ENCODE peak calls at places on chromosome 11, in five cellular contexts. G is right cardiac atrium; M is thyroid gland; F is CD8-positive, alpha-beta T cell; Q is neuronal stem cell. J is an unnamed sample. For H3K4me1, the result is how much of the 10 kb centered on the place peaks cover.

GRCh38 chr11:128929991-128930390 is 12.7 kb downstream of the TP53AIP1 start:
- DNase-seq in F (no peak), G (no peak), Q (no peak), M (no peak), J (peak)

GRCh38 chr11:95067828-95068244 is 1.1 kb downstream of the SRSF8 start:
- DNase-seq in F (peak), G (no peak), Q (no peak), M (no peak), J (no peak)

GRCh38 chr11:79249341-79249993 is 191.4 kb downstream of the TENM4 start:
- DNase-seq in Q (no peak), G (no peak), M (no peak), F (no peak), J (no peak)

GRCh38 chr11:9834281-9834680 is 170.4 kb downstream of the SWAP70 start:
- DNase-seq in Q (no peak), F (no peak), G (no peak), M (no peak), J (no peak)

GRCh38 chr11:20488352-20488751 is 100.8 kb downstream of the PRMT3 start:
- DNase-seq in G (no peak), M (no peak), F (no peak), Q (no peak), J (no peak)

GRCh38 chr11:20208622-20209090 is 48.4 kb upstream of the DBX1 start:
- DNase-seq in Q (peak), M (no peak), F (no peak), G (no peak), J (no peak)

GRCh38 chr11:46106530-46107407 is 14.5 kb downstream of the PHF21A start:
- DNase-seq in Q (no peak), G (no peak), M (no peak), F (no peak), J (no peak)

GRCh38 chr11:78083036-78083435 is 3.4 kb upstream of the NDUFC2 start:
- DNase-seq in F (no peak), Q (no peak), M (peak), G (no peak), J (no peak)

GRCh38 chr11:31479073-31479472 is 30.3 kb downstream of the IMMP1L start:
- DNase-seq in M (no peak), F (no peak), Q (no peak), G (no peak), J (no peak)

GRCh38 chr11:17468094-17468493 is 8.6 kb downstream of the ABCC8 start:
- DNase-seq in F (no peak), G (no peak), M (peak), Q (no peak), J (no peak)

GRCh38 chr11:126512741-126513715 is 157.5 kb downstream of the ST3GAL4 start:
- DNase-seq in M (no peak), F (no peak), Q (no peak), G (no peak), J (no peak)

GRCh38 chr11:103633037-103633788 is 403.2 kb upstream of the DDI1 start:
- DNase-seq in F (no peak), Q (peak), M (no peak), G (no peak), J (no peak)

GRCh38 chr11:133693110-133693509 is 152.2 kb downstream of the SPATA19 start:
- DNase-seq in M (no peak), G (no peak), Q (no peak), F (no peak), J (no peak)

GRCh38 chr11:66855574-66856495 is 1.0 kb upstream of the LRFN4 start:
- DNase-seq in Q (peak), G (peak), F (peak), M (peak), J (peak)

GRCh38 chr11:33735426-33736147 is 636 bp downstream of the CD59 start:
- DNase-seq in Q (peak), G (peak), F (peak), M (peak), J (peak)

GRCh38 chr11:95884364-95884763 is 39.5 kb downstream of the MTMR2 start:
- DNase-seq in F (no peak), Q (no peak), G (no peak), M (no peak), J (no peak)

GRCh38 chr11:10455637-10456487 is 798 bp downstream of the AMPD3 start:
- DNase-seq in M (peak), F (peak), G (peak), Q (peak), J (peak)

GRCh38 chr11:95456704-95457491 is 225.9 kb upstream of the SESN3 start:
- DNase-seq in Q (no peak), M (no peak), F (no peak), G (peak), J (no peak)

GRCh38 chr11:266676-267439 is 11.3 kb upstream of the NLRP6 start:
- DNase-seq in M (no peak), F (no peak), Q (no peak), G (peak), J (peak)

GRCh38 chr11:45599161-45599943 is 66.1 kb downstream of the CHST1 start:
- DNase-seq in F (no peak), G (no peak), M (no peak), Q (no peak), J (no peak)

GRCh38 chr11:432501-433100 is 9.2 kb downstream of the ANO9 start:
- DNase-seq in Q (no peak), M (no peak), G (peak), F (no peak), J (no peak)

GRCh38 chr11:94400839-94401772 is at the start of gene GPR83:
- DNase-seq in G (peak), Q (peak), F (no peak), M (peak), J (no peak)

GRCh38 chr11:70205766-70206165 is 2.7 kb downstream of the FADD start:
- DNase-seq in M (no peak), Q (no peak), G (no peak), F (no peak), J (no peak)

GRCh38 chr11:62726156-62727006 is 876 bp downstream of the HNRNPUL2 start:
- DNase-seq in G (peak), M (peak), Q (no peak), F (peak), J (no peak)

GRCh38 chr11:62725686-62726085 is 1.6 kb downstream of the HNRNPUL2 start:
- DNase-seq in M (no peak), F (no peak), G (no peak), Q (no peak), J (no peak)

GRCh38 chr11:62721994-62722393 is 5.3 kb downstream of the HNRNPUL2 start:
- DNase-seq in G (no peak), F (no peak), Q (no peak), M (no peak), J (no peak)

GRCh38 chr11:62727007-62727832 is at the start of gene HNRNPUL2:
- DNase-seq in M (peak), F (peak), G (peak), Q (peak), J (peak)

DNA sequence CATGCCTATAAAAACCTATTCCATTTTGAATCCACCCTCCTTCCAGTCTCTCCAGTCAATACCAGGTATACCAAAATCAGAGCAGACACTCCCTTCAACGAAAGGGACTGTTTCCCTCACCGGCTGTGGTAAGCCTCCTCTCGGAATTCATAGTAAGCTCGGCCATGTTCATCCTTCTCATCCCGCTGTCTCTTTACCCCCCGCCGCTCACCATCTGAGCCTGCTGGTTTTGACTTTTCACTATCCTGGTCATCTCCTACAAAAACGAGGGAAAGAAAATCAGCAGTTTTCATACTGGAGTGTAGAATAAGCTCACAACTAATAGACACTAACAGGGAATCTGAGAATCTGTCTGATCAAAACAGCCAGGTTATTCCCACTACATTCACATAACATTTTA is 3.1 kb downstream of the HNRNPUL2 start:
- DNase-seq in M (no peak), Q (no peak), G (no peak), F (no peak), J (no peak)
- H3K4me1 ChIP-seq in M (under half), Q (under half), G (under half), F (under half), J (under half)

DNA sequence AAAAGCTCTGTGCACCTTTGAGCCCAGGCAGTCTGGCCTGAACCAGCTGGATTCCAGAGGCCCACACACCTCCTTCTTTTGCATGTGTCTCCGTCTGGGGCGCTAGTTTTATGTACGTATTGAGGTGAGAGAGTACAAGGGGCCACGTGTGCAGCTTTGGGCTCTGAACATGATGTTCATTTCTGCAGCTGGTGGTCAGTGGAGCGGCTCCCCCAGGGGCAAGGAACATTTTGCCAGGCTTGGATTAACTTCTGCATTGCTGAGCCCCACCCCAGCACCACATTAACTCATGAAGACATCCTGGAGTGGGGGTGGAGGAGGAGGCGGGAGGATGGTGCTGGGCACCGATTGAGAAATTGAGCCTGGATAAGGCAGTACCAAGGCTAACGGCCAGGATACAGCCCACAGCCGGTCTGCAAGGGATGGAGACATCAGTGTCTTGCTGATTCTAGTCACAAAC is 13.8 kb downstream of the USP2 start:
- DNase-seq in G (no peak), Q (no peak), M (no peak), F (no peak), J (peak)
- H3K4me1 ChIP-seq in G (under half), Q (under half), M (half or more), F (under half), J (under half)

DNA sequence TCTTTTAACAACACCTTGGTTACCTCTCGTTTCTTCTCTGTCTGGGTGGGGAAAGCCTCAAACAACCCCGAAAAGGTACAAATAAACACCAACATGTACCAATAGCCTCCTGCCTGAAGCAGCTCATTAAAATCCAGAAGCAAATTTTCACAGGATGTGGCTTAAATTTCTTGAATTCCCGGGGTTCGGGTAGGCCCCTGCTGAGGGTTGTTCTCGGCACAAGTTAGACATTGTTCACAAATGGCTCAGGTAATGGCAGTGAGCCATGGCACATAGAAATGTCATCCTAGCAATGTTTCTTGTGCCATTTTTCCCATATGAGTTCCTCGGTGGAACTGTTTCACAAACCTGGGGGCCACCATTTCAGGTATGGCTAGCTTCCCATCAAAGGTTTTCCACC is 19.7 kb upstream of the GLYATL1 start:
- DNase-seq in G (no peak), M (no peak), Q (no peak), F (no peak), J (no peak)
- H3K4me1 ChIP-seq in G (under half), M (under half), Q (under half), F (under half), J (under half)

DNA sequence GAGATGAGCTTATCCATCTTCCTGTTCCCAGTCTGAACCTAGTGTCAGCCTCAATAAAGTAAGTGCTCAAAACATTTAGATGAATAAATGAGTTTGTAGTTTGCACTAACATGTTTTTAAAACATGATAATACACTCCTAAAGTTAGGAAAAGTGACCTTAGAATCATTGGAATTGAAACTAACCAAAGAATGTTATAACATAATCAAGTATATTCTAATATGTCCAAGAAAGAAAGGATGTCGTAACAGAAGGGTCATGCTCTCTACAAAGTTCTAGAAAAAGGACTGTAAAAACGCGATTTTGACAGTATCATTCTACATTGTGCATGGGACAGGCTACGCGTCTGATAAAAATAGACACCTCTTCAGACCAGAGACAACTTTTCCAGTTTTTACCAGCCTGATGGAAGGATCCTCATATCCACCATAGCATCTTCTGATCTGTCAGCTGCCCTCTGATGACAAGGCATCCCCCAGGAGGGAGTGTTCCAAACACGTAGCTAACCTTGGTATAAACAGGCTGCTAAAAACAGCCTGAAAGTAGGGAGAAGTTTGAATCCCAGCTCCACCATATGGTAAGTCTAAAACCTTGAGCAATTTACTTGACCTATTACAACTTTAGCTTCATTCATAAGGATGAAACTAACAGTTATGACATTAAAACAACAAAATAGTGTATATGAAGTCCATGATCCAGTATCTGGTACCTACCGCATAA is 30.2 kb downstream of the CLMP start:
- DNase-seq in G (no peak), M (no peak), Q (no peak), F (no peak), J (no peak)
- H3K4me1 ChIP-seq in G (under half), M (under half), Q (under half), F (under half), J (under half)

DNA sequence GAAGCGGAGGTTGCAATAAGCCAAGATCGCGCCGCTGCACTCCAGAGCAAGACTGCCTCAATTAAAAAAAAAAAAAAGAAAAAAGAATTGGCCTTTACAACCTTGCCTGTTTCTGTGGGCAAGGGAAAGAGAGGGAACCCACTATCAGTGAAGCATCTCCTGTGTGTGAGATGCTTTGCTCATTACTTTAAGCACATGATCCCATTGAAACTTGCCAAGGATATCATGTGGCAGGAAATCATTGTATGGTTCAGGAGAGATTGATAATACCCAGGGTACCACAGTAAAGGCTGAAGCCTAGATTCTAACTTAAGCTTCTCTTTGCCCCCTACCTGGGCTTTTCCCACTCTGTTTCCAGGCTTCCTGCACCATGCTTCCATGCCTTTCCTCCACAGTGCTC is 3.6 kb downstream of the LDLRAD3 start:
- DNase-seq in G (no peak), Q (no peak), F (no peak), M (no peak), J (no peak)
- H3K4me1 ChIP-seq in G (under half), Q (under half), F (under half), M (under half), J (under half)

GRCh38 chr11:36057372-36058045 is 113.6 kb downstream of the LDLRAD3 start:
- DNase-seq in G (peak), F (no peak), M (peak), Q (no peak), J (peak)

GRCh38 chr11:36060926-36061325 is 117.1 kb downstream of the LDLRAD3 start:
- DNase-seq in G (no peak), F (no peak), M (no peak), Q (no peak), J (peak)

GRCh38 chr11:36056160-36056751 is 112.4 kb downstream of the LDLRAD3 start:
- DNase-seq in F (no peak), G (no peak), M (no peak), Q (no peak), J (no peak)

GRCh38 chr11:36062796-36063380 is 119.0 kb downstream of the LDLRAD3 start:
- DNase-seq in F (no peak), M (no peak), G (no peak), Q (no peak), J (no peak)

DNA sequence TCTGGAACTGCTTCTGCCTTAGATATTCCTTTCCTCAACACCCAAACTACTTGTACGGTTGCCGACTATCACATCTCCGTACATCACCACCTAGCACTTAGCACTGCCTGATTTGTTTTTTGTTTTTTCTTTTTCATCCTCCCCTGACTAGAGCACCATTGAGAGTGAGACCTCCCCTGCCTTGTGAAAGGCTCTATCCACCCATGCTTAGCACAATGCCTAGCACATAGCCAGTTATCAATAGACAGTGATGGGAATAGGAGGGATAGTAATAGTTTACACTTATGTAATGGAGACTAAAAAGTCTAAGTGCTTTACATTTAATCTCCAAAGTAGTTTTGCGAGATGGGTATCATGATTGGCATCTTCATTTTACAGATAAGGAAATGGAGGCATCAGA is 115.8 kb downstream of the LDLRAD3 start:
- DNase-seq in Q (no peak), M (no peak), G (no peak), F (no peak), J (no peak)
- H3K4me1 ChIP-seq in Q (under half), M (under half), G (under half), F (under half), J (under half)

GRCh38 chr11:130582176-130582575 is 133.7 kb downstream of the ADAMTS15 start:
- DNase-seq in M (no peak), Q (no peak), F (no peak), G (no peak), J (no peak)
- H3K4me1 ChIP-seq in M (under half), Q (under half), F (under half), G (under half), J (under half)

DNA sequence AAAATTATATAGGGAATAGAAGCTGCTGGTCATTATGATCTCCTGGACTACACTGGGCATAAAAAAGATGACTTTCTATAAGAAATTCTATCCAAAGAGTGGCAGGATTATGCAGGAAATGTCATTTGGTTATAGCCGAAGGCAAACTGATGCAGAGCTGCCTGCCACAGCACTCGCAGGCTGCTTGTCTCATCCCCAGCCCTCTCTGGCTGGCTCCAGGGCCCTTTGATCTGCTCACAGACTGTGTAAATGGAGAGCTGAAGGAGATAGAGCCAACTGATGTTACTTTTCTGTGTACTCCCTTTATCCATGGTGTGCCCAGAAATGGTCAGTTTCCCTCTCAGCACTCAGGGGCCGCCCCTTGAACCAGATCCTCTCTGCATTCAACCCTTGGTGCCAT is 27.6 kb downstream of the TEAD1 start:
- DNase-seq in Q (no peak), F (no peak), G (no peak), M (no peak), J (no peak)
- H3K4me1 ChIP-seq in Q (under half), F (under half), G (under half), M (half or more), J (under half)

GRCh38 chr11:65421204-65422103 is 1.1 kb upstream of the NEAT1 start:
- DNase-seq in F (peak), M (peak), G (peak), Q (no peak), J (peak)

GRCh38 chr11:65424200-65425104 is 1.9 kb downstream of the NEAT1 start:
- DNase-seq in G (peak), M (peak), Q (no peak), F (peak), J (peak)

GRCh38 chr11:65422104-65422632 is 430 bp upstream of the NEAT1 start:
- DNase-seq in G (peak), M (peak), F (peak), Q (peak), J (peak)

GRCh38 chr11:65423516-65424199 is 1.1 kb downstream of the NEAT1 start:
- DNase-seq in M (no peak), G (peak), Q (no peak), F (peak), J (peak)

GRCh38 chr11:65422633-65423515 is at the start of gene NEAT1:
- DNase-seq in G (peak), Q (peak), M (peak), F (peak), J (peak)
- H3K4me1 ChIP-seq in G (under half), Q (under half), M (under half), F (half or more), J (under half)

J was measured in aorta.